ENCODE peak calls at places on chromosomes 13 and 19, in nine cellular contexts. K, D, A, B, G, M, T, I and Q are unnamed samples.

GRCh38 chr13:103187621-103188020 is 121.4 kb upstream of the SLC10A2 start:
- DNase-seq in A (no peak), I (no peak), D (no peak), M (no peak), G (no peak), T (no peak), B (no peak), K (no peak), Q (no peak)

GRCh38 chr13:90950134-90950533 is 397.4 kb upstream of the MIR17HG start:
- DNase-seq in I (no peak), A (no peak), G (no peak), B (peak; percentile 35), D (no peak), K (no peak), T (no peak), M (no peak), Q (no peak)

GRCh38 chr19:3868770-3869456 is at the start of gene ZFR2:
- DNase-seq in K (no peak), A (no peak), B (peak; percentile 22), G (no peak), M (no peak), I (no peak), D (no peak), T (peak; percentile 20), Q (no peak)

GRCh38 chr19:49684983-49685553 is 4.3 kb upstream of the ADM5 start:
- DNase-seq in K (no peak), B (no peak), A (no peak), D (no peak), G (no peak), M (no peak), T (no peak), I (no peak), Q (no peak)

GRCh38 chr13:111614009-111614408 is 293.6 kb downstream of the TEX29 start:
- DNase-seq in A (no peak), K (no peak), I (no peak), M (no peak), T (no peak), B (no peak), G (no peak), D (no peak), Q (peak; percentile 64)

GRCh38 chr19:1472227-1473055 is 6.6 kb downstream of the C19orf25 start:
- DNase-seq in A (no peak), G (no peak), D (no peak), M (no peak), I (no peak), K (no peak), T (no peak), B (no peak), Q (no peak)

GRCh38 chr19:46946611-46947238 is 72.9 kb upstream of the NPAS1 start:
- DNase-seq in T (no peak), D (no peak), A (no peak), M (no peak), G (no peak), I (no peak), B (no peak), K (no peak), Q (no peak)

GRCh38 chr19:54478677-54479266 is 5.7 kb upstream of the CDC42EP5 start:
- DNase-seq in M (no peak), G (no peak), B (peak; percentile 73), K (peak; percentile 56), T (peak; percentile 58), D (no peak), A (no peak), I (no peak), Q (no peak)

GRCh38 chr13:79393564-79394249 is 12.3 kb downstream of the RBM26 start:
- DNase-seq in T (no peak), M (peak; percentile 47), I (no peak), K (no peak), D (peak; percentile 80), G (no peak), A (no peak), B (no peak), Q (peak; percentile 87)

GRCh38 chr19:56294557-56294956 is 20.1 kb downstream of the ZSCAN5A start:
- DNase-seq in K (no peak), B (no peak), T (no peak), G (no peak), D (no peak), A (no peak), I (peak; percentile 56), M (no peak), Q (no peak)

GRCh38 chr13:101711307-101712025 is 259.0 kb downstream of the ITGBL1 start:
- DNase-seq in I (no peak), A (no peak), D (no peak), B (no peak), T (no peak), M (no peak), G (no peak), K (no peak), Q (no peak)

GRCh38 chr13:66424417-66424816 is 805.7 kb downstream of the PCDH9 start:
- DNase-seq in M (no peak), K (peak; percentile 68), A (peak; percentile 27), T (no peak), I (no peak), G (no peak), D (no peak), B (no peak), Q (no peak)

GRCh38 chr19:48806818-48807589 is 3.8 kb downstream of the BCAT2 start:
- DNase-seq in A (peak; percentile 40), I (no peak), M (no peak), K (peak; percentile 49), B (peak; percentile 76), G (no peak), T (no peak), D (no peak), Q (no peak)

DNA sequence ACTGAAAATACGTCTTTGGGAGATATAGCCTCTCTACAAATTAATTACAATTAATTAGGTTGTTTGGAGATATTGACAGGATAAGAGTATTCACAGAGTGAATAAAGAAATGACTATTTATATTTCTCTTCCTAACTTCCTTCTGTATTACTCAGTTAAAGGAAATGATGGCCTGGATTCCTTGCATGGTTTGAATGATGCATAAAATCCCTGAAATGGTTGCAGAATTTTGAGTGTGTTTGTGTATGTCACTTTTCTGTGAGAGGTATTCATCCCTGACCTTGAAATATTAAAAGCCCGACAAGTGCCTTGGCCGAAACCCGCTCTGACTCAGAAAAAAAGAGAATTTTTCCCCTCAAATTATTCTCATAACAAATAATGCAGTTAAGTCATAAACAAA is 90.0 kb downstream of the PDS5B start:
- DNase-seq in D (no peak), I (no peak), G (no peak), B (no peak), K (no peak), T (no peak), A (peak; percentile 16), M (no peak), Q (no peak)
- TF ChIP-seq CTCF in D (no peak), I (no peak), G (no peak), B (no peak), K (no peak), T (no peak), A (no peak), M (no peak), Q (no peak)

GRCh38 chr13:30585748-30586262 is 31.9 kb upstream of the USPL1 start:
- DNase-seq in T (no peak), B (no peak), K (peak; percentile 88), A (peak; percentile 56), I (no peak), G (no peak), D (no peak), M (no peak), Q (no peak)

GRCh38 chr13:30580852-30581502 is 36.7 kb upstream of the USPL1 start:
- DNase-seq in K (no peak), A (no peak), M (no peak), G (no peak), D (no peak), B (peak; percentile 21), T (no peak), I (no peak), Q (no peak)

GRCh38 chr13:30584332-30584731 is 33.4 kb upstream of the USPL1 start:
- DNase-seq in K (peak; percentile 20), B (no peak), M (no peak), G (no peak), A (no peak), I (no peak), D (no peak), T (no peak), Q (no peak)

GRCh38 chr13:30577381-30577780 is 40.3 kb upstream of the USPL1 start:
- DNase-seq in G (no peak), I (peak; percentile 64), A (peak; percentile 88), D (no peak), K (peak; percentile 86), T (no peak), B (peak; percentile 43), M (no peak), Q (no peak)

DNA sequence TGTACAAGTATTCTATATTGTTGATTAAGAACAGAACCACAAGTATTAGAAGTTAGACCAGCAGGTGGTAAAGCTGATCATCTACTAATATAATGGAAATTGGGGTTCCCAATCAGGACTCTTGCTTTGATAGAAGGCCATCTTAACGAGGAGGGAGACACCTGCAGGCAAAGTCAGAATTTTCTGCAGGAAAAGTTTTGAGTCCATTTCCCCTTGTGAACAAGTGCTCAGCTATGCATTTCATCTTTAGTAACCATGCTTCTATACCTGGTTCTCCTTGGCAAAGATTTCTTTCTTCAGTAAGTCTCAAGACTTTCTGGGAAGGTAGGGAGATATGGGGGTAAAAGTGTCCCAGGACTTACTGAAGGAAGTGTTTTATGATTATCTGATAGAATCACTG is 36.1 kb upstream of the USPL1 start:
- DNase-seq in G (no peak), K (peak; percentile 45), I (peak; percentile 18), A (no peak), T (no peak), M (no peak), B (peak; percentile 20), D (no peak), Q (no peak)
- TF ChIP-seq CTCF in G (no peak), K (peak; percentile 40), I (peak; percentile 6), A (peak; percentile 65), T (peak; percentile 42), M (no peak), B (no peak), D (no peak), Q (peak; percentile 39)

DNA sequence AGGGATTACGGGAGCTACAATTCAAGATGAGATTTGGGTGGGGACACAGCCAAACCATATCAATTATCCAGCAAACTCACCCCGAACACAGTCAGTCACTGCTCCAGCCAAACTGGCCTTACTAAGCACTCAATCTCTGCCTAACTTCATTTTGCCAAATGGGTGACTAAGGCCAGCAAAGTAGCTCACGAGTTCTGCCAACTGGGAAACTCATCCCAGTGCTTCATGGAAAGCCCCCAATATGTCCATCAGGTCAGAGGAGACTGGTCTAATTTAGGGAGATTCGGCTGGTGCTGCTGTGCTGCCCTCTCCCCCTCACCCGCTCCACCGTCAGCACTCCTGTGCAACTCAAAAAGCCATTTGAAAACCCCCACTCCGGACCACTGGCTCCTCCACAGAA is 324.0 kb downstream of the FOXO1 start:
- DNase-seq in D (no peak), K (peak; percentile 71), G (no peak), T (no peak), A (no peak), B (no peak), M (no peak), I (no peak), Q (peak; percentile 42)
- TF ChIP-seq CTCF in D (no peak), K (no peak), G (no peak), T (no peak), A (no peak), B (no peak), M (no peak), I (no peak), Q (no peak)

DNA sequence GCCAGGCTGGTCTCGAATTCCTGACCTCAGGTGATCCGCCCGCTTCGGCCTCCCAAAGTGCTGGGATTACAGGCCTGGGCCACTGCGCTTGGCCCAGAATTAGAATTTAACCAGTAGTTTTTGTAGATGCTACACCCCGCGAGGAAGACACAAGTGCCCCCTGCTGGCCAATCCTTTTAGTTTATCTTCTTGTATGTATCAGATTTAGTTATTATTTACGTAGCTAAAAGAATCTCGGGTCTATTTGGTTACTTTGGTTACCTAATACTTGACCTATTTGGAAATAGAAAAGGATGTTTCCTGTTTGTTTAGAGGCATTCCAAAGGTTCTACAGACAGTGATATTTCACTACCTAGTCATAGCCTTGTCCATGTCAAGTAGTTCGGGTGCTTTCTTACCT is 22.0 kb downstream of the MUC16 start:
- DNase-seq in A (no peak), G (no peak), M (no peak), D (no peak), B (peak; percentile 73), T (no peak), K (no peak), I (no peak), Q (no peak)
- TF ChIP-seq CTCF in A (peak; percentile 26), G (no peak), M (no peak), D (no peak), B (no peak), T (peak; percentile 31), K (no peak), I (no peak), Q (no peak)